ENCODE peak calls at places on chromosomes 7 and 10, in ten cellular contexts. B is NCI-H510A treated with DMSO at 0.1 percent for 48 hours, W is lower lobe of right lung, I is B cell, Y is GM03348, S is fibroblast of the conjunctiva, P is HTR-8/SVneo, G is choroid plexus epithelial cell, Q is ureter, E is HCEC 1CT. J is an unnamed sample.

GRCh38 chr7:101911011-101911799 is 93.8 kb downstream of the CUX1 start:
- DNase-seq in B (no peak), W (no peak), I (no peak), Y (no peak), S (no peak), P (no peak), G (no peak), Q (no peak), E (no peak), J (no peak)

GRCh38 chr7:108600399-108600798 is 30.7 kb downstream of the DNAJB9 start:
- DNase-seq in B (no peak), W (no peak), I (no peak), Y (no peak), S (no peak), P (no peak), G (no peak), Q (no peak), E (no peak), J (no peak)

GRCh38 chr10:23198940-23199767 is 7.0 kb downstream of the PTF1A start:
- DNase-seq in B (no peak), W (no peak), I (no peak), Y (no peak), S (no peak), P (no peak), G (no peak), Q (no peak), E (no peak), J (no peak)

GRCh38 chr7:95045236-95045923 is 138.0 kb downstream of the PPP1R9A start:
- DNase-seq in B (no peak), W (no peak), I (peak; percentile 6), Y (peak; percentile 24), S (peak; percentile 24), P (no peak), G (peak; percentile 36), Q (no peak), E (peak; percentile 32), J (peak; percentile 45)

GRCh38 chr7:151311294-151311864 is 30.2 kb upstream of the NUB1 start:
- DNase-seq in B (no peak), W (no peak), I (no peak), Y (no peak), S (no peak), P (no peak), G (no peak), Q (no peak), E (no peak), J (peak; percentile 20)

GRCh38 chr7:22667562-22668239 is 59.3 kb upstream of the IL6 start:
- DNase-seq in B (peak; percentile 41), W (no peak), I (no peak), Y (no peak), S (peak; percentile 26), P (peak; percentile 26), G (peak; percentile 49), Q (no peak), E (peak; percentile 90), J (peak; percentile 76)

GRCh38 chr7:142815099-142815498 is 39.8 kb upstream of the EPHB6 start:
- DNase-seq in B (no peak), W (no peak), I (no peak), Y (no peak), S (no peak), P (no peak), G (no peak), Q (no peak), E (no peak), J (no peak)

GRCh38 chr10:131621784-131622624 is 278.8 kb upstream of the PPP2R2D start:
- DNase-seq in B (no peak), W (no peak), I (no peak), Y (no peak), S (no peak), P (no peak), G (no peak), Q (no peak), E (no peak), J (no peak)

GRCh38 chr7:151013728-151014497 is 10.4 kb downstream of the ATG9B start:
- DNase-seq in B (no peak), W (peak; percentile 83), I (peak; percentile 97), Y (peak; percentile 79), S (peak; percentile 65), P (no peak), G (peak; percentile 58), Q (peak; percentile 73), E (peak; percentile 24), J (no peak)

GRCh38 chr10:47368431-47369180 is 15.5 kb downstream of the ZNF488 start:
- DNase-seq in B (no peak), W (no peak), I (no peak), Y (no peak), S (no peak), P (no peak), G (no peak), Q (no peak), E (no peak), J (no peak)

GRCh38 chr7:47342646-47343045 is 239.3 kb downstream of the TNS3 start:
- DNase-seq in B (no peak), W (no peak), I (no peak), Y (no peak), S (no peak), P (no peak), G (no peak), Q (no peak), E (no peak), J (no peak)

GRCh38 chr7:36084485-36085091 is 68.5 kb upstream of the EEPD1 start:
- DNase-seq in B (peak; percentile 48), W (no peak), I (no peak), Y (no peak), S (no peak), P (peak; percentile 41), G (peak; percentile 64), Q (peak; percentile 54), E (no peak), J (peak; percentile 40)

GRCh38 chr10:71434760-71435394 is 38.2 kb downstream of the CDH23 start:
- DNase-seq in B (no peak), W (no peak), I (no peak), Y (no peak), S (no peak), P (no peak), G (no peak), Q (peak; percentile 9), E (no peak), J (no peak)

GRCh38 chr7:12475362-12476063 is 71.8 kb upstream of the VWDE start:
- DNase-seq in B (peak; percentile 18), W (no peak), I (no peak), Y (peak; percentile 9), S (no peak), P (peak; percentile 24), G (peak; percentile 90), Q (no peak), E (peak; percentile 56), J (no peak)

GRCh38 chr7:139680676-139681462 is 96.9 kb downstream of the HIPK2 start:
- DNase-seq in B (no peak), W (peak; percentile 73), I (no peak), Y (peak; percentile 90), S (no peak), P (peak; percentile 63), G (peak; percentile 88), Q (no peak), E (peak; percentile 99), J (peak; percentile 92)

GRCh38 chr7:22350466-22351328 is 6.3 kb downstream of the RAPGEF5 start:
- DNase-seq in B (no peak), W (no peak), I (no peak), Y (peak; percentile 20), S (no peak), P (peak; percentile 12), G (peak; percentile 42), Q (no peak), E (no peak), J (peak; percentile 72)

GRCh38 chr7:28573059-28573553 is 160.8 kb downstream of the CREB5 start:
- DNase-seq in B (peak; percentile 58), W (no peak), I (peak; percentile 6), Y (no peak), S (peak; percentile 22), P (no peak), G (peak; percentile 77), Q (peak; percentile 53), E (no peak), J (peak; percentile 52)

GRCh38 chr7:148135106-148135505 is 455.5 kb upstream of the C7orf33 start:
- DNase-seq in B (no peak), W (no peak), I (no peak), Y (peak; percentile 62), S (no peak), P (no peak), G (peak; percentile 7), Q (no peak), E (peak; percentile 3), J (no peak)

GRCh38 chr10:67788028-67788886 is 49.7 kb downstream of the DNAJC12 start:
- DNase-seq in B (no peak), W (peak; percentile 68), I (peak; percentile 74), Y (peak; percentile 56), S (no peak), P (peak; percentile 23), G (peak; percentile 47), Q (peak; percentile 51), E (peak; percentile 33), J (peak; percentile 63)

GRCh38 chr7:47568569-47568968 is 13.3 kb downstream of the TNS3 start:
- DNase-seq in B (no peak), W (peak; percentile 57), I (peak; percentile 48), Y (no peak), S (no peak), P (no peak), G (no peak), Q (no peak), E (no peak), J (no peak)

GRCh38 chr7:111796671-111797070 is 234.4 kb upstream of the IMMP2L start:
- DNase-seq in B (no peak), W (no peak), I (peak; percentile 14), Y (no peak), S (no peak), P (no peak), G (peak; percentile 38), Q (no peak), E (no peak), J (peak; percentile 29)

GRCh38 chr10:83542774-83543291 is 596.5 kb upstream of the GHITM start:
- DNase-seq in B (peak; percentile 77), W (no peak), I (no peak), Y (no peak), S (no peak), P (no peak), G (no peak), Q (no peak), E (no peak), J (no peak)

GRCh38 chr7:98795741-98796493 is 73.9 kb downstream of the TMEM130 start:
- DNase-seq in B (no peak), W (no peak), I (no peak), Y (no peak), S (no peak), P (no peak), G (no peak), Q (no peak), E (no peak), J (no peak)

GRCh38 chr7:86116-86515 is 106.3 kb upstream of the FAM20C start:
- DNase-seq in B (no peak), W (no peak), I (no peak), Y (no peak), S (no peak), P (no peak), G (no peak), Q (no peak), E (no peak), J (no peak)

GRCh38 chr10:48227213-48227612 is 47.3 kb downstream of the FRMPD2 start:
- DNase-seq in B (no peak), W (no peak), I (no peak), Y (no peak), S (no peak), P (no peak), G (no peak), Q (no peak), E (no peak), J (no peak)

GRCh38 chr10:24552346-24553016 is 171.2 kb downstream of the ARHGAP21 start:
- DNase-seq in B (no peak), W (peak; percentile 64), I (peak; percentile 6), Y (peak; percentile 21), S (no peak), P (no peak), G (peak; percentile 10), Q (peak; percentile 70), E (no peak), J (peak; percentile 11)

GRCh38 chr10:113019692-113020424 is 69.8 kb downstream of the TCF7L2 start:
- DNase-seq in B (peak; percentile 92), W (no peak), I (no peak), Y (no peak), S (no peak), P (no peak), G (no peak), Q (no peak), E (no peak), J (no peak)

GRCh38 chr10:76305930-76306612 is 874.6 kb downstream of the LRMDA start:
- DNase-seq in B (no peak), W (no peak), I (no peak), Y (no peak), S (no peak), P (no peak), G (no peak), Q (no peak), E (no peak), J (no peak)